ENCODE peak calls at places on chromosomes 2 and 18, in five cellular contexts. One of them, this sample, is unnamed.

GRCh38 chr2:7919510-7919909 is 762.3 kb upstream of the ID2 start:
- DNase-seq in HepG2: no peak
- DNase-seq in GM12878: no peak
- DNase-seq in K562: peak; percentile 20
- DNase-seq in HCT116: no peak
- DNase-seq in this sample: no peak

GRCh38 chr18:1760901-1761300 is 810.4 kb downstream of the METTL4 start:
- DNase-seq in HepG2: no peak
- DNase-seq in GM12878: no peak
- DNase-seq in HCT116: no peak
- DNase-seq in K562: no peak
- DNase-seq in this sample: no peak

GRCh38 chr2:218311908-218312756 is 19.8 kb upstream of the TMBIM1 start:
- DNase-seq in K562: no peak
- DNase-seq in HepG2: peak; percentile 87
- DNase-seq in GM12878: no peak
- DNase-seq in HCT116: no peak
- DNase-seq in this sample: no peak

GRCh38 chr2:71926098-71926466 is 221.6 kb downstream of the CYP26B1 start:
- DNase-seq in HepG2: no peak
- DNase-seq in HCT116: no peak
- DNase-seq in GM12878: no peak
- DNase-seq in K562: no peak
- DNase-seq in this sample: no peak

GRCh38 chr2:174863183-174863582 is 98.9 kb upstream of the CHRNA1 start:
- DNase-seq in GM12878: no peak
- DNase-seq in HCT116: no peak
- DNase-seq in K562: no peak
- DNase-seq in HepG2: no peak
- DNase-seq in this sample: no peak

GRCh38 chr2:140498360-140498759 is 1632.5 kb downstream of the LRP1B start:
- DNase-seq in HepG2: no peak
- DNase-seq in HCT116: no peak
- DNase-seq in K562: no peak
- DNase-seq in GM12878: no peak
- DNase-seq in this sample: no peak

GRCh38 chr2:188245230-188245629 is 46.4 kb upstream of the GULP1 start:
- DNase-seq in HCT116: no peak
- DNase-seq in GM12878: no peak
- DNase-seq in HepG2: no peak
- DNase-seq in K562: no peak
- DNase-seq in this sample: no peak

GRCh38 chr18:48874701-48875162 is 76.0 kb downstream of the SMAD7 start:
- DNase-seq in HCT116: no peak
- DNase-seq in HepG2: no peak
- DNase-seq in K562: no peak
- DNase-seq in GM12878: no peak
- DNase-seq in this sample: no peak

GRCh38 chr2:98086491-98087446 is at the start of gene VWA3B:
- DNase-seq in GM12878: no peak
- DNase-seq in K562: peak; percentile 74
- DNase-seq in HepG2: no peak
- DNase-seq in HCT116: peak; percentile 46
- DNase-seq in this sample: peak; percentile 49

GRCh38 chr2:159933727-159934049 is 128.7 kb downstream of the PLA2R1 start:
- DNase-seq in GM12878: peak; percentile 70
- DNase-seq in HCT116: no peak
- DNase-seq in K562: no peak
- DNase-seq in HepG2: no peak
- DNase-seq in this sample: no peak

GRCh38 chr2:6896930-6897759 is 19.6 kb downstream of the RSAD2 start:
- DNase-seq in GM12878: no peak
- DNase-seq in HepG2: peak; percentile 41
- DNase-seq in K562: peak; percentile 39
- DNase-seq in HCT116: peak; percentile 26
- DNase-seq in this sample: peak; percentile 9

GRCh38 chr2:75647771-75648170 is 1.2 kb downstream of the MRPL19 start:
- DNase-seq in GM12878: no peak
- DNase-seq in HepG2: no peak
- DNase-seq in K562: no peak
- DNase-seq in HCT116: no peak
- DNase-seq in this sample: no peak

GRCh38 chr2:88442061-88442460 is 10.4 kb downstream of the FOXI3 start:
- DNase-seq in GM12878: no peak
- DNase-seq in HCT116: no peak
- DNase-seq in K562: no peak
- DNase-seq in HepG2: no peak
- DNase-seq in this sample: no peak

GRCh38 chr2:226477221-226478120 is 322.1 kb downstream of the IRS1 start:
- DNase-seq in K562: no peak
- DNase-seq in HCT116: no peak
- DNase-seq in HepG2: no peak
- DNase-seq in GM12878: no peak
- DNase-seq in this sample: no peak

GRCh38 chr2:226904592-226904991 is 68.7 kb downstream of the RHBDD1 start:
- DNase-seq in HepG2: no peak
- DNase-seq in HCT116: no peak
- DNase-seq in GM12878: no peak
- DNase-seq in K562: no peak
- DNase-seq in this sample: no peak

GRCh38 chr2:206202446-206202845 is 42.8 kb downstream of the EEF1B2 start:
- DNase-seq in HCT116: no peak
- DNase-seq in GM12878: no peak
- DNase-seq in K562: no peak
- DNase-seq in HepG2: no peak
- DNase-seq in this sample: no peak

GRCh38 chr18:2846638-2847340 is at the start of gene EMILIN2:
- DNase-seq in HCT116: no peak
- DNase-seq in GM12878: no peak
- DNase-seq in HepG2: no peak
- DNase-seq in K562: peak; percentile 72
- DNase-seq in this sample: no peak

GRCh38 chr2:33589444-33589843 is 9.7 kb downstream of the FAM98A start:
- DNase-seq in HCT116: no peak
- DNase-seq in GM12878: no peak
- DNase-seq in K562: no peak
- DNase-seq in HepG2: no peak
- DNase-seq in this sample: no peak
- H3K4me1 ChIP-seq in HCT116: no peaks in the 10 kb centered on the region
- H3K4me1 ChIP-seq in GM12878: no peaks in the 10 kb centered on the region
- H3K4me1 ChIP-seq in K562: no peaks in the 10 kb centered on the region
- H3K4me1 ChIP-seq in HepG2: no peaks in the 10 kb centered on the region
- H3K4me1 ChIP-seq in this sample: no peaks in the 10 kb centered on the region

GRCh38 chr2:207491086-207491485 is 38.7 kb upstream of the CREB1 start:
- DNase-seq in GM12878: no peak
- DNase-seq in HepG2: no peak
- DNase-seq in HCT116: no peak
- DNase-seq in K562: no peak
- DNase-seq in this sample: no peak

GRCh38 chr2:207490441-207490840 is 39.3 kb upstream of the CREB1 start:
- DNase-seq in GM12878: no peak
- DNase-seq in K562: no peak
- DNase-seq in HCT116: no peak
- DNase-seq in HepG2: no peak
- DNase-seq in this sample: no peak

GRCh38 chr2:207489251-207489650 is 40.5 kb upstream of the CREB1 start:
- DNase-seq in K562: no peak
- DNase-seq in GM12878: no peak
- DNase-seq in HCT116: no peak
- DNase-seq in HepG2: no peak
- DNase-seq in this sample: no peak

GRCh38 chr2:207484444-207485391 is 45.0 kb upstream of the CREB1 start:
- DNase-seq in HCT116: no peak
- DNase-seq in GM12878: no peak
- DNase-seq in HepG2: no peak
- DNase-seq in K562: no peak
- DNase-seq in this sample: no peak

GRCh38 chr2:207487650-207488315 is 42.0 kb upstream of the CREB1 start:
- DNase-seq in GM12878: no peak
- DNase-seq in HCT116: peak; percentile 32
- DNase-seq in HepG2: no peak
- DNase-seq in K562: no peak
- DNase-seq in this sample: no peak
- TF ChIP-seq ZNF274 in GM12878: no peak
- TF ChIP-seq ZNF274 in HCT116: no peak
- TF ChIP-seq ZNF274 in HepG2: no peak
- TF ChIP-seq ZNF274 in K562: no peak
- TF ChIP-seq ZNF274 in this sample: no peak

GRCh38 chr18:63098014-63098981 is 221.3 kb downstream of the BCL2 start:
- DNase-seq in HCT116: no peak
- DNase-seq in HepG2: no peak
- DNase-seq in K562: no peak
- DNase-seq in GM12878: peak; percentile 77
- DNase-seq in this sample: no peak
- H3K4me1 ChIP-seq in HCT116: no peaks in the 10 kb centered on the region
- H3K4me1 ChIP-seq in HepG2: no peaks in the 10 kb centered on the region
- H3K4me1 ChIP-seq in K562: no peaks in the 10 kb centered on the region
- H3K4me1 ChIP-seq in GM12878: peaks cover 34% of the 10 kb centered on the region
- H3K4me1 ChIP-seq in this sample: no peaks in the 10 kb centered on the region

GRCh38 chr2:53058526-53058925 is 709.1 kb upstream of the CHAC2 start:
- DNase-seq in HepG2: no peak
- DNase-seq in GM12878: no peak
- DNase-seq in HCT116: no peak
- DNase-seq in K562: no peak
- DNase-seq in this sample: peak; percentile 28
- TF ChIP-seq ZNF274 in HepG2: no peak
- TF ChIP-seq ZNF274 in GM12878: no peak
- TF ChIP-seq ZNF274 in HCT116: no peak
- TF ChIP-seq ZNF274 in K562: no peak
- TF ChIP-seq ZNF274 in this sample: no peak

DNA sequence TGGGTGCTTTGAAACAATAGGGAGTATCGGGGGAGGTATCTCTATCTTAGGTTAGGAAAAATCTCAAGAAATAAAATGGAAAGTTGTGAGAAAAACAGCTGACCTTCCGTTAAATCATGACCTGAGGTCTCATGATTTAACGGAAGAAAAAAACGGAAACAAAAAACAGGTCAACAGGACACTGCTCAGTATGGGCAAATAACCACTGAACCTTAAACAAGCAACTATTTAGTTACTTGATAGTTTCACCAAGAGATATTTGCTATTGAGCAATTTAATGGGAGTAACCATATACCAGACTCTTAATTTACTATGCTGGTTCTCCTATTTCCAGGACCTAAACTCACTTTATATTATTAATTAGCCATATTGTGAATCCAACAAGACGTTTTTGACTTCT is 150.8 kb downstream of the PARD3B start:
- DNase-seq in K562: no peak
- DNase-seq in GM12878: no peak
- DNase-seq in HepG2: no peak
- DNase-seq in HCT116: no peak
- DNase-seq in this sample: no peak
- H3K4me1 ChIP-seq in K562: no peaks in the 10 kb centered on the region
- H3K4me1 ChIP-seq in GM12878: no peaks in the 10 kb centered on the region
- H3K4me1 ChIP-seq in HepG2: no peaks in the 10 kb centered on the region
- H3K4me1 ChIP-seq in HCT116: no peaks in the 10 kb centered on the region
- H3K4me1 ChIP-seq in this sample: no peaks in the 10 kb centered on the region

GRCh38 chr2:181685150-181685688 is 4.9 kb upstream of the NEUROD1 start:
- DNase-seq in K562: no peak
- DNase-seq in HepG2: no peak
- DNase-seq in HCT116: no peak
- DNase-seq in GM12878: no peak
- DNase-seq in this sample: no peak

GRCh38 chr2:181684454-181685149 is 4.3 kb upstream of the NEUROD1 start:
- DNase-seq in GM12878: no peak
- DNase-seq in HCT116: no peak
- DNase-seq in K562: no peak
- DNase-seq in HepG2: no peak
- DNase-seq in this sample: no peak

GRCh38 chr2:181682026-181682789 is 1.9 kb upstream of the NEUROD1 start:
- DNase-seq in K562: no peak
- DNase-seq in HCT116: no peak
- DNase-seq in HepG2: no peak
- DNase-seq in GM12878: no peak
- DNase-seq in this sample: no peak

GRCh38 chr2:181682795-181683517 is 2.6 kb upstream of the NEUROD1 start:
- DNase-seq in K562: no peak
- DNase-seq in HCT116: no peak
- DNase-seq in HepG2: no peak
- DNase-seq in GM12878: no peak
- DNase-seq in this sample: no peak

DNA sequence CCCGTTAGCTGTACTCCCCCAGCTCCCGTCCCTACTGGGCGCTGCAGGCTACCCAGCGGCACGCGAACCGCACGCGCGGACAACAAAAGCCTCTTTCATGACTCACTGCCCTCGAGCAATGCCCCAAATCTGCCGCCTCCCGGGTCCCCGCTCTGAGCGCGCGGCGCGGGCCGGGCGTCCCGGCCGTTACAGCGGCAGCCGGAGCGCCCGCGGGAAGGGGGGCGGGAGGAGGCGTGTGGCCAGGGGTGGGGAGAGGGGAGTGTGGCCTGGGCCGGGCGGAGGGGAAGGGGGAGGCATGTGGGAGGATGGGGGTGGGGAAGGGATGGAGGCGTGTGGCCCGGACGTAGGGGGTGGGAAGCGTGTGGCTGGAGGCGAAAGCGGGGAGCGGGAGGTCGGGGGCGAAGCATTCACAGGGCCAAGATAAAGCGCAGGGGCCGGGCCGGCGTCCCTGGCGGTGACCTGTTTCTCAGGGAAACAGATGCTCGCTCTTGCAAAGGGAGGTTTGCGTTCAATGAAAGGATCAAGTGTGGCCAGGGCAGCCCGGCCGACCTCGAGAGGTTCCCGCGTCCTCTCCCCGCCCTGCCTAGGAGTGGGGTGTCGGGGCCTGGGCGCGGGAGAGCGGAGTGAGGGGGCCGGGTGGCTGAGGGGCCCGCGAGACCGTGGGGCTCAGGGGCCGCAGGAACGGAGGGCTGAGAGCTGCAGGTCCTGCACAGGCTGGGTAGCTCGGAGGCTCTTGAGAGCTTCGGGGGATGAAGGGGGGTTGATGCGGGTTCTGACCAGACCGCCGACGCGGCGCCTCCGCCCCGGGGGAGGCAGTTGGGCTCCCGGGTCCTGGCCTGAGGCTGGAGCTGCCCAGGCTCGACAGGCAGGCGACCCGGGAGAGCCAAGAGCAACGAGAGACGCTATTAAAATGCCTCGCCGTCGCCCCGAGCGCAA is 3.5 kb upstream of the NEUROD1 start:
- DNase-seq in HCT116: peak; percentile 16
- DNase-seq in GM12878: no peak
- DNase-seq in HepG2: no peak
- DNase-seq in K562: peak; percentile 21
- DNase-seq in this sample: peak; percentile 50
- TF ChIP-seq ZNF274 in HCT116: no peak
- TF ChIP-seq ZNF274 in GM12878: no peak
- TF ChIP-seq ZNF274 in HepG2: no peak
- TF ChIP-seq ZNF274 in K562: no peak
- TF ChIP-seq ZNF274 in this sample: no peak

DNA sequence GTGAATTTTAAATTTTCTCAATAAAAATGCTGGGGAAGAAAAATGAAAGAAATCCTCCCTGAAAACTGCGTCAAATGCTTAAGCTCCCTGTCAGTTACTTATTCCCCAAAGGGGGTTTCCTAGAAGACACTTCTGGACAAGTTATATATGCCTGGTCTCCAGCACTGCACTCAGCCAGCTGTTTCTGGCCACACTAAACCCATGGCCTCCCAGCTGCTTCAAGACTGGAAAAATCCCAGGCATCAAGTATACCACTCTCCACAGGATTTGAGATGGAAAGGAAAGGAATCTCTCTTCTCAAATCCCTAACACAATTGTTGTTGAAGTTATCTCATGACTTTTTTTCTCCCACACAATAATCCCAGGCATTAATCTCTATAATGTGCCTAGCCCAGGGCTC is 245.7 kb downstream of the NBAS start:
- DNase-seq in HepG2: no peak
- DNase-seq in GM12878: no peak
- DNase-seq in HCT116: no peak
- DNase-seq in K562: no peak
- DNase-seq in this sample: no peak
- H3K4me1 ChIP-seq in HepG2: no peaks in the 10 kb centered on the region
- H3K4me1 ChIP-seq in GM12878: peaks cover 22% of the 10 kb centered on the region
- H3K4me1 ChIP-seq in HCT116: no peaks in the 10 kb centered on the region
- H3K4me1 ChIP-seq in K562: no peaks in the 10 kb centered on the region
- H3K4me1 ChIP-seq in this sample: no peaks in the 10 kb centered on the region